ENCODE peak calls at places on chromosomes 6 and 20, in ten cellular contexts. I, C, G, A, U, Y, K, T, X and V are unnamed samples.

GRCh38 chr6:150971230-150971629 is 105.7 kb downstream of the MTHFD1L start:
- DNase-seq in A (no peak), Y (no peak), T (no peak), K (no peak), U (no peak), G (no peak), I (no peak), X (no peak), C (no peak), V (no peak)

GRCh38 chr20:63309261-63310071 is 16.5 kb downstream of the COL20A1 start:
- DNase-seq in Y (no peak), X (no peak), A (no peak), I (no peak), C (peak), K (peak), G (peak), T (peak), U (no peak), V (no peak)

GRCh38 chr20:32278199-32278643 is 770 bp downstream of the KIF3B start:
- DNase-seq in I (no peak), X (no peak), U (no peak), G (no peak), T (peak), K (no peak), A (no peak), Y (no peak), C (no peak), V (no peak)

GRCh38 chr6:63565058-63565726 is 7.1 kb upstream of the LOC128125822 start:
- DNase-seq in X (no peak), C (no peak), G (no peak), T (no peak), K (no peak), U (no peak), A (no peak), I (no peak), Y (no peak), V (no peak)

GRCh38 chr6:151276112-151276745 is 36.5 kb downstream of the AKAP12 start:
- DNase-seq in U (no peak), K (peak), Y (no peak), A (no peak), C (no peak), G (no peak), T (no peak), X (no peak), I (no peak), V (no peak)

GRCh38 chr6:111712398-111712797 is 106.7 kb upstream of the TRAF3IP2 start:
- DNase-seq in C (no peak), A (no peak), G (no peak), T (no peak), U (no peak), Y (no peak), X (no peak), K (no peak), I (peak), V (no peak)

GRCh38 chr6:111784423-111784822 is 88.8 kb downstream of the FYN start:
- DNase-seq in U (no peak), I (no peak), X (no peak), A (no peak), T (no peak), K (peak), C (no peak), G (no peak), Y (no peak), V (no peak)

GRCh38 chr20:11375368-11375767 is 542.3 kb upstream of the BTBD3 start:
- DNase-seq in C (no peak), X (no peak), A (no peak), K (no peak), Y (no peak), T (no peak), U (no peak), I (no peak), G (no peak), V (no peak)

GRCh38 chr20:61803903-61804804 is 261.5 kb downstream of the TAF4 start:
- DNase-seq in T (peak), Y (no peak), I (no peak), X (no peak), K (no peak), G (no peak), U (no peak), A (no peak), C (no peak), V (no peak)

GRCh38 chr6:111070407-111070743 is 16.9 kb upstream of the SLC16A10 start:
- DNase-seq in X (no peak), C (no peak), U (no peak), G (no peak), K (no peak), Y (no peak), A (no peak), T (no peak), I (no peak), V (no peak)

GRCh38 chr6:33419580-33420492 is at the start of gene SYNGAP1:
- DNase-seq in A (no peak), C (peak), G (no peak), Y (no peak), X (no peak), U (peak), T (peak), K (peak), I (peak), V (peak)

GRCh38 chr6:161748535-161749386 is 474.9 kb upstream of the AGPAT4 start:
- DNase-seq in C (peak), A (no peak), G (peak), K (peak), T (peak), X (peak), I (no peak), Y (no peak), U (no peak), V (no peak)